ENCODE peak calls at places on chromosomes 13 and 19, in eight cellular contexts. P is left kidney; K is tibial artery; X is A549; J is astrocyte of the cerebellum; L is activated naive CD4-positive, alpha-beta T cell treated with anti-CD3 and anti-CD28 coated beads, Interleukin-2, amount 50 U/mL, for 16 hours; D is heart left ventricle; N is SK-N-SH. U is an unnamed sample.

GRCh38 chr13:64871742-64872141 is 2358.4 kb downstream of the PCDH9 start:
- DNase-seq in P (no peak), D (peak), X (no peak), J (no peak), K (no peak), N (no peak), L (no peak), U (no peak)

GRCh38 chr19:46716672-46717033 is 261 bp downstream of the PRKD2 start:
- DNase-seq in K (no peak), D (peak), P (peak), X (no peak), J (no peak), L (no peak), N (no peak), U (no peak)

GRCh38 chr19:35332817-35333216 is 3.8 kb downstream of the CD22 start:
- DNase-seq in N (no peak), P (no peak), K (no peak), J (no peak), X (no peak), D (no peak), L (no peak), U (no peak)

GRCh38 chr19:1516395-1516753 is 3.6 kb upstream of the ADAMTSL5 start:
- DNase-seq in K (no peak), X (peak), J (no peak), P (no peak), N (no peak), D (no peak), L (no peak), U (no peak)

GRCh38 chr19:43779820-43780219 is 953 bp downstream of the KCNN4 start:
- DNase-seq in L (no peak), K (no peak), P (no peak), D (no peak), J (no peak), X (peak), N (no peak), U (no peak)

GRCh38 chr13:28408235-28408848 is 86.6 kb downstream of the FLT1 start:
- DNase-seq in J (no peak), X (no peak), K (no peak), L (no peak), P (peak), D (peak), N (no peak), U (no peak)

GRCh38 chr19:51201712-51202111 is 23.2 kb upstream of the CD33 start:
- DNase-seq in P (no peak), X (no peak), N (no peak), J (no peak), L (no peak), K (no peak), D (no peak), U (no peak)

GRCh38 chr19:11736696-11737095 is 2.0 kb downstream of the ZNF823 start:
- DNase-seq in X (no peak), K (no peak), D (peak), P (peak), J (no peak), L (no peak), N (peak), U (no peak)

GRCh38 chr19:55206664-55207500 is 2.4 kb downstream of the PTPRH start:
- DNase-seq in K (no peak), J (peak), N (peak), D (peak), P (peak), L (peak), X (peak), U (peak)

GRCh38 chr19:33110201-33110910 is 21.6 kb upstream of the WDR88 start:
- DNase-seq in L (no peak), D (no peak), J (peak), N (no peak), K (no peak), P (no peak), X (peak), U (no peak)

GRCh38 chr19:17555929-17556813 is 722 bp downstream of the COLGALT1 start:
- DNase-seq in K (peak), P (peak), D (peak), L (no peak), N (peak), X (peak), J (no peak), U (peak)

GRCh38 chr13:32309312-32309711 is 5.9 kb downstream of the ZAR1L start:
- DNase-seq in N (no peak), J (no peak), K (no peak), L (no peak), D (no peak), X (no peak), P (no peak), U (no peak)

GRCh38 chr13:21742041-21742440 is 71.2 kb downstream of the FGF9 start:
- DNase-seq in X (no peak), J (no peak), N (no peak), K (no peak), P (no peak), L (no peak), D (no peak), U (no peak)

GRCh38 chr13:81686877-81687276 is 1346.0 kb upstream of the SPRY2 start:
- DNase-seq in D (no peak), K (no peak), X (no peak), N (peak), J (peak), L (no peak), P (peak), U (peak)

GRCh38 chr13:113361406-113361805 is 2.5 kb downstream of the GRTP1 start:
- DNase-seq in K (no peak), J (no peak), N (no peak), L (no peak), D (no peak), P (no peak), X (no peak), U (no peak)

GRCh38 chr19:39127812-39128510 is 2.4 kb downstream of the PAK4 start:
- DNase-seq in N (no peak), J (no peak), X (no peak), D (no peak), K (no peak), L (no peak), P (no peak), U (no peak)

GRCh38 chr13:66154354-66154753 is 1075.8 kb downstream of the PCDH9 start:
- DNase-seq in P (no peak), N (no peak), D (no peak), K (no peak), X (no peak), J (no peak), L (no peak), U (no peak)

GRCh38 chr13:63567031-63567430 is 2151.4 kb upstream of the PCDH20 start:
- DNase-seq in D (no peak), L (no peak), P (no peak), X (no peak), N (no peak), K (no peak), J (no peak), U (no peak)

GRCh38 chr13:20528451-20528850 is 2.8 kb upstream of the CRYL1 start:
- DNase-seq in L (peak), P (no peak), J (no peak), K (no peak), X (no peak), D (no peak), N (no peak), U (no peak)

GRCh38 chr13:94344126-94344863 is 135.2 kb downstream of the DCT start:
- DNase-seq in D (no peak), J (no peak), L (no peak), P (peak), N (no peak), X (no peak), K (no peak), U (no peak)

GRCh38 chr19:29489182-29489951 is 36.4 kb upstream of the VSTM2B start:
- DNase-seq in P (no peak), L (no peak), N (no peak), X (no peak), D (no peak), J (no peak), K (peak), U (no peak)

GRCh38 chr19:32397736-32398135 is 7.8 kb upstream of the DPY19L3 start:
- DNase-seq in L (no peak), P (no peak), J (peak), D (no peak), X (peak), K (no peak), N (no peak), U (no peak)

GRCh38 chr19:33904681-33905080 is 108.0 kb downstream of the KCTD15 start:
- DNase-seq in J (no peak), D (peak), K (no peak), P (peak), L (no peak), N (peak), X (peak), U (no peak)

GRCh38 chr19:31705656-31706055 is 356.4 kb upstream of the TSHZ3 start:
- DNase-seq in P (no peak), X (no peak), L (no peak), D (no peak), N (no peak), K (no peak), J (no peak), U (no peak)

GRCh38 chr13:100089633-100090032 is 740 bp downstream of the PCCA start:
- DNase-seq in L (no peak), D (no peak), N (no peak), P (peak), X (no peak), K (no peak), J (no peak), U (no peak)

U was measured in putamen.